ENCODE peak calls at places on chromosomes 12 and 14, in seven cellular contexts. One of them, this sample, is unnamed.

GRCh38 chr12:26092706-26093105 is 32.1 kb downstream of the BHLHE41 start:
- DNase-seq in NCI-H774: no peak
- DNase-seq in activated naive CD8-positive, alpha-beta T cell treated with anti-CD3 and anti-CD28 coated beads, Interleukin-2, amount 10 ng/mL, durations not matched to agents 7 days and 5 days: no peak
- DNase-seq in mesothelial cell of epicardium: no peak
- DNase-seq in activated T-cell treated with anti-CD3 and anti-CD28 coated beads, Interleukin-2, amount 50 U/mL, for 72 hours: no peak
- DNase-seq in dermis blood vessel endothelial cell: no peak
- DNase-seq in GM06990: no peak
- DNase-seq in this sample: no peak

GRCh38 chr12:125292700-125293099 is 227.5 kb downstream of the AACS start:
- DNase-seq in dermis blood vessel endothelial cell: no peak
- DNase-seq in NCI-H774: no peak
- DNase-seq in activated T-cell treated with anti-CD3 and anti-CD28 coated beads, Interleukin-2, amount 50 U/mL, for 72 hours: no peak
- DNase-seq in mesothelial cell of epicardium: no peak
- DNase-seq in GM06990: no peak
- DNase-seq in activated naive CD8-positive, alpha-beta T cell treated with anti-CD3 and anti-CD28 coated beads, Interleukin-2, amount 10 ng/mL, durations not matched to agents 7 days and 5 days: no peak
- DNase-seq in this sample: no peak

GRCh38 chr12:71662861-71663560 is 637 bp downstream of the ZFC3H1 start:
- DNase-seq in NCI-H774: no peak
- DNase-seq in mesothelial cell of epicardium: peak; percentile 78
- DNase-seq in GM06990: peak; percentile 82
- DNase-seq in activated naive CD8-positive, alpha-beta T cell treated with anti-CD3 and anti-CD28 coated beads, Interleukin-2, amount 10 ng/mL, durations not matched to agents 7 days and 5 days: peak; percentile 79
- DNase-seq in dermis blood vessel endothelial cell: peak; percentile 64
- DNase-seq in activated T-cell treated with anti-CD3 and anti-CD28 coated beads, Interleukin-2, amount 50 U/mL, for 72 hours: peak; percentile 86
- DNase-seq in this sample: peak; percentile 43

GRCh38 chr12:91858186-91858585 is 287.5 kb downstream of the BTG1 start:
- DNase-seq in activated naive CD8-positive, alpha-beta T cell treated with anti-CD3 and anti-CD28 coated beads, Interleukin-2, amount 10 ng/mL, durations not matched to agents 7 days and 5 days: no peak
- DNase-seq in mesothelial cell of epicardium: no peak
- DNase-seq in activated T-cell treated with anti-CD3 and anti-CD28 coated beads, Interleukin-2, amount 50 U/mL, for 72 hours: no peak
- DNase-seq in NCI-H774: no peak
- DNase-seq in dermis blood vessel endothelial cell: no peak
- DNase-seq in GM06990: no peak
- DNase-seq in this sample: no peak

GRCh38 chr12:71726548-71726947 is 28.1 kb upstream of the RAB21 start:
- DNase-seq in activated T-cell treated with anti-CD3 and anti-CD28 coated beads, Interleukin-2, amount 50 U/mL, for 72 hours: no peak
- DNase-seq in GM06990: no peak
- DNase-seq in mesothelial cell of epicardium: no peak
- DNase-seq in activated naive CD8-positive, alpha-beta T cell treated with anti-CD3 and anti-CD28 coated beads, Interleukin-2, amount 10 ng/mL, durations not matched to agents 7 days and 5 days: no peak
- DNase-seq in NCI-H774: no peak
- DNase-seq in dermis blood vessel endothelial cell: no peak
- DNase-seq in this sample: no peak

GRCh38 chr12:57803317-57803893 is 15.1 kb downstream of the AVIL start:
- DNase-seq in activated T-cell treated with anti-CD3 and anti-CD28 coated beads, Interleukin-2, amount 50 U/mL, for 72 hours: peak; percentile 29
- DNase-seq in mesothelial cell of epicardium: peak; percentile 49
- DNase-seq in GM06990: no peak
- DNase-seq in dermis blood vessel endothelial cell: peak; percentile 72
- DNase-seq in NCI-H774: peak; percentile 19
- DNase-seq in activated naive CD8-positive, alpha-beta T cell treated with anti-CD3 and anti-CD28 coated beads, Interleukin-2, amount 10 ng/mL, durations not matched to agents 7 days and 5 days: peak; percentile 48
- DNase-seq in this sample: no peak

GRCh38 chr12:57583008-57583831 is 7.8 kb upstream of the PIP4K2C start:
- DNase-seq in activated T-cell treated with anti-CD3 and anti-CD28 coated beads, Interleukin-2, amount 50 U/mL, for 72 hours: peak; percentile 76
- DNase-seq in mesothelial cell of epicardium: peak; percentile 66
- DNase-seq in GM06990: peak; percentile 24
- DNase-seq in dermis blood vessel endothelial cell: peak; percentile 89
- DNase-seq in activated naive CD8-positive, alpha-beta T cell treated with anti-CD3 and anti-CD28 coated beads, Interleukin-2, amount 10 ng/mL, durations not matched to agents 7 days and 5 days: peak; percentile 43
- DNase-seq in NCI-H774: peak; percentile 71
- DNase-seq in this sample: peak; percentile 56

GRCh38 chr14:103625361-103626095 is 3.5 kb upstream of the KLC1 start:
- DNase-seq in activated naive CD8-positive, alpha-beta T cell treated with anti-CD3 and anti-CD28 coated beads, Interleukin-2, amount 10 ng/mL, durations not matched to agents 7 days and 5 days: peak; percentile 58
- DNase-seq in GM06990: peak; percentile 55
- DNase-seq in dermis blood vessel endothelial cell: no peak
- DNase-seq in mesothelial cell of epicardium: no peak
- DNase-seq in NCI-H774: no peak
- DNase-seq in activated T-cell treated with anti-CD3 and anti-CD28 coated beads, Interleukin-2, amount 50 U/mL, for 72 hours: peak; percentile 41
- DNase-seq in this sample: no peak

GRCh38 chr14:72471346-72471745 is 422.6 kb downstream of the DPF3 start:
- DNase-seq in activated naive CD8-positive, alpha-beta T cell treated with anti-CD3 and anti-CD28 coated beads, Interleukin-2, amount 10 ng/mL, durations not matched to agents 7 days and 5 days: no peak
- DNase-seq in dermis blood vessel endothelial cell: no peak
- DNase-seq in activated T-cell treated with anti-CD3 and anti-CD28 coated beads, Interleukin-2, amount 50 U/mL, for 72 hours: no peak
- DNase-seq in NCI-H774: no peak
- DNase-seq in mesothelial cell of epicardium: no peak
- DNase-seq in GM06990: no peak
- DNase-seq in this sample: no peak

This sample was measured in omental fat pad.